ENCODE peak calls at places on chromosomes 6 and 20, in seven cellular contexts. X is HepG2, N is psoas muscle, G is brain microvascular endothelial cell, T is osteoblast, U is right cardiac atrium, E is left lung. D is an unnamed sample.

GRCh38 chr6:143039548-143039947 is 21.1 kb upstream of the AIG1 start:
- DNase-seq in T (no peak), E (no peak), N (no peak), X (no peak), G (no peak), U (no peak), D (no peak)

GRCh38 chr6:38453302-38453701 is 186.4 kb downstream of the BTBD9 start:
- DNase-seq in X (no peak), N (no peak), T (no peak), E (no peak), G (no peak), U (no peak), D (no peak)

GRCh38 chr6:150211700-150212615 is 69.1 kb downstream of the PPP1R14C start:
- DNase-seq in G (no peak), U (no peak), T (no peak), E (no peak), N (no peak), X (no peak), D (no peak)

GRCh38 chr6:99618649-99619408 is 12.2 kb downstream of the PRDM13 start:
- DNase-seq in G (no peak), X (no peak), E (no peak), T (no peak), U (peak), N (no peak), D (no peak)

GRCh38 chr20:56391596-56392281 is at the start of gene AURKA:
- DNase-seq in X (peak), G (no peak), T (peak), E (no peak), U (no peak), N (no peak), D (no peak)

GRCh38 chr6:79546186-79546585 is 9.0 kb upstream of the LCA5 start:
- DNase-seq in U (no peak), E (no peak), T (no peak), N (no peak), G (no peak), X (no peak), D (no peak)

GRCh38 chr20:43231829-43232228 is 42.1 kb upstream of the PTPRT start:
- DNase-seq in N (no peak), X (no peak), U (no peak), E (no peak), T (no peak), G (no peak), D (no peak)

GRCh38 chr6:16345449-16346330 is 107.3 kb downstream of the GMPR start:
- DNase-seq in X (peak), U (no peak), E (no peak), T (peak), G (peak), N (peak), D (no peak)

GRCh38 chr6:131651782-131652181 is 14.7 kb downstream of the ENPP3 start:
- DNase-seq in U (no peak), E (no peak), X (no peak), G (no peak), T (no peak), N (no peak), D (no peak)

GRCh38 chr6:27547157-27548075 is 74.5 kb upstream of the ZNF184 start:
- DNase-seq in X (peak), G (peak), N (no peak), E (no peak), U (no peak), T (no peak), D (no peak)

GRCh38 chr20:38307371-38308046 is 3.6 kb downstream of the BPI start:
- DNase-seq in G (peak), U (no peak), X (no peak), E (no peak), T (no peak), N (no peak), D (no peak)

GRCh38 chr6:56745081-56745480 is 102.4 kb upstream of the DST start:
- DNase-seq in G (no peak), T (no peak), E (no peak), N (no peak), X (no peak), U (no peak), D (no peak)

GRCh38 chr6:108260126-108260808 is 573 bp downstream of the SNX3 start:
- DNase-seq in U (no peak), X (no peak), E (peak), N (no peak), G (peak), T (peak), D (peak)

GRCh38 chr6:16205377-16206144 is 32.8 kb upstream of the GMPR start:
- DNase-seq in G (peak), X (no peak), U (no peak), E (no peak), N (no peak), T (peak), D (no peak)

GRCh38 chr6:97215157-97215769 is 67.8 kb downstream of the MMS22L start:
- DNase-seq in X (peak), N (no peak), E (peak), U (no peak), T (peak), G (peak), D (no peak)

GRCh38 chr6:90458353-90459224 is 128.3 kb downstream of the MAP3K7 start:
- DNase-seq in U (peak), E (no peak), X (no peak), T (peak), N (no peak), G (no peak), D (no peak)

GRCh38 chr6:77457720-77458349 is 5.5 kb downstream of the HTR1B start:
- DNase-seq in N (peak), E (peak), U (peak), X (peak), T (peak), G (peak), D (peak)

GRCh38 chr20:34312024-34312460 is 8.9 kb upstream of the AHCY start:
- DNase-seq in E (no peak), T (no peak), N (no peak), U (no peak), X (no peak), G (no peak), D (no peak)

GRCh38 chr6:109515781-109516409 is 32.9 kb upstream of the ZBTB24 start:
- DNase-seq in U (no peak), E (no peak), G (peak), X (no peak), T (no peak), N (no peak), D (no peak)

GRCh38 chr20:61249626-61250025 is 2.4 kb upstream of the CDH4 start:
- DNase-seq in N (no peak), T (no peak), E (no peak), U (no peak), G (no peak), X (no peak), D (no peak)

GRCh38 chr20:62900692-62901584 is 25.4 kb downstream of the DIDO1 start:
- DNase-seq in T (peak), G (no peak), E (no peak), U (no peak), N (no peak), X (peak), D (no peak)

GRCh38 chr6:56902551-56903464 is 52.1 kb upstream of the BEND6 start:
- DNase-seq in U (no peak), E (no peak), T (no peak), G (peak), N (no peak), X (peak), D (no peak)

GRCh38 chr6:105988321-105988720 is 97.8 kb upstream of the PRDM1 start:
- DNase-seq in X (no peak), G (no peak), T (no peak), E (no peak), U (no peak), N (no peak), D (no peak)

GRCh38 chr6:117629119-117629518 is 26.8 kb upstream of the GOPC start:
- DNase-seq in U (no peak), T (no peak), X (no peak), E (no peak), G (no peak), N (no peak), D (no peak)

GRCh38 chr20:39302312-39302711 is 340.2 kb downstream of the DHX35 start:
- DNase-seq in E (no peak), G (no peak), X (no peak), U (no peak), N (no peak), T (no peak), D (no peak)

GRCh38 chr20:61499859-61500258 is 247.8 kb downstream of the CDH4 start:
- DNase-seq in E (no peak), X (no peak), U (no peak), N (no peak), G (no peak), T (no peak), D (no peak)

GRCh38 chr6:74598473-74599393 is 607.1 kb downstream of the COL12A1 start:
- DNase-seq in T (peak), N (no peak), E (no peak), G (no peak), U (no peak), X (no peak), D (no peak)

GRCh38 chr6:36025932-36026327 is 1.5 kb upstream of the SLC26A8 start:
- DNase-seq in X (peak), G (peak), E (no peak), N (no peak), U (no peak), T (peak), D (no peak)

GRCh38 chr20:5862703-5863039 is 87.7 kb downstream of the TRMT6 start:
- DNase-seq in E (no peak), T (no peak), U (no peak), X (no peak), N (no peak), G (no peak), D (no peak)

GRCh38 chr6:81981812-81982211 is 229.3 kb upstream of the TENT5A start:
- DNase-seq in T (no peak), G (peak), N (no peak), U (no peak), X (no peak), E (no peak), D (no peak)

GRCh38 chr6:131116755-131117360 is 18.4 kb upstream of the AKAP7 start:
- DNase-seq in E (no peak), G (peak), N (no peak), U (no peak), T (peak), X (peak), D (no peak)

GRCh38 chr6:169254456-169255316 is 1.0 kb upstream of the THBS2 start:
- DNase-seq in T (peak), N (no peak), E (no peak), G (no peak), U (no peak), X (no peak), D (peak)

GRCh38 chr6:169252805-169253189 is 849 bp downstream of the THBS2 start:
- DNase-seq in T (peak), X (no peak), N (no peak), E (no peak), U (no peak), G (no peak), D (peak)

GRCh38 chr6:169251822-169252804 is 1.5 kb downstream of the THBS2 start:
- DNase-seq in U (no peak), T (peak), N (no peak), E (no peak), X (no peak), G (no peak), D (no peak)

GRCh38 chr6:169253341-169253740 is 305 bp downstream of the THBS2 start:
- DNase-seq in E (no peak), N (no peak), G (no peak), X (no peak), U (no peak), T (peak), D (peak)

DNA sequence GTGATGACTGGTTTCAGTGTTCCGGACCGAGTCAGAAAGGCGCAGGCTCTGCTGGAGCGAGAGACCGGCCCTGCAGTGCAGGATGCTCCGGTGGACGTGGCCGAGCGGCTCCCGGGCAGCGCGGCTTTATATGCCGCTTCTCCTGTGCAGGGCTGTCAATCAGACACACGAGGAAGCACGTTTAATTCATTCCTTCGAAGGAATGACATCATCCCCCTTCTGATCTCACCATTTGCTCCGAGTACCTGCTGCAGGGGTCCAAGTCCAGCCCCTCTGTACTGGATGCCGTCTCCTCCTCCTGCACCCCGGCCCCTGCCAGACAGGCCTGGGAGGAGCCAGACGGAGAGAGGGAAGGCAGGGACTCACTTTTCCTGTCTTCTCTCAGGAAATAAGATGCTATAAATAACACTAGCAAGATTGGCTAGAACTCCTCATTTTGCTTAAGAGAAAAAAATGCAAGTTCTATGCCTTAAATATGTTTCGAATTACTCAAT is at the start of gene THBS2:
- DNase-seq in E (peak), U (peak), T (peak), G (peak), X (no peak), N (peak), D (peak)
- H3K4me3 ChIP-seq in E (peak), U (peak), T (peak), G (peak), X (no peak), N (peak), D (peak)

GRCh38 chr6:28808383-28808782 is 115.4 kb downstream of the TRIM27 start:
- DNase-seq in G (no peak), U (no peak), T (no peak), N (no peak), X (no peak), E (no peak), D (no peak)

GRCh38 chr6:28803337-28803709 is 120.5 kb downstream of the TRIM27 start:
- DNase-seq in X (no peak), T (no peak), G (no peak), E (no peak), N (no peak), U (no peak), D (no peak)

GRCh38 chr6:28807682-28808280 is 116.0 kb downstream of the TRIM27 start:
- DNase-seq in G (peak), U (no peak), N (no peak), T (no peak), E (no peak), X (peak), D (no peak)

GRCh38 chr6:28802417-28803336 is 121.1 kb downstream of the TRIM27 start:
- DNase-seq in G (peak), T (peak), E (no peak), X (peak), U (no peak), N (no peak), D (no peak)
- H3K4me3 ChIP-seq in G (no peak), T (no peak), E (no peak), X (peak), U (no peak), N (no peak), D (no peak)

GRCh38 chr6:161434331-161434730 is 160.5 kb upstream of the AGPAT4 start:
- DNase-seq in X (no peak), N (no peak), U (no peak), T (peak), G (no peak), E (no peak), D (no peak)
- H3K4me3 ChIP-seq in X (no peak), N (peak), U (no peak), T (no peak), G (no peak), E (no peak), D (no peak)

GRCh38 chr6:40586800-40587201 is 363 bp downstream of the LRFN2 start:
- DNase-seq in U (no peak), T (no peak), N (no peak), X (no peak), E (no peak), G (no peak), D (no peak)
- H3K4me3 ChIP-seq in U (peak), T (no peak), N (peak), X (no peak), E (peak), G (no peak), D (no peak)

DNA sequence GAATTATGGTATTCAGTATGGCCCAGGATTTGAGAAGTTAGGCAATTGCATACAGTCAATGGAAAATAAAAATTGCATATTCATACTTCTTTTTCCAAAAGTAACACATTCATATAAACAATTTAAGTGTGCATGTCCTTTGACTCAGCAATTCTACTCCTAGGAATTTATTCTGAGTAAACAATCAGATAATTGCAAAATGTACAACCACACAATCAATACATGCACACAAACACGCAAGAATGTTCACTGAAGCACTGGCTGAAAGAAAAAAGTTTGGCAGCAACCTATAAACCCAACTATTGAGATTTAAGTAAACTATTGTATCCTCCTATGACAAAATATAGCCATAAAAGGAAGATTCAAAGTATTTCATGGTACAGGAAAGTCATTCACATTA is 1.6 kb downstream of the CYP39A1 start:
- DNase-seq in N (no peak), E (no peak), T (no peak), G (no peak), U (no peak), X (no peak), D (no peak)
- H3K4me3 ChIP-seq in N (peak), E (peak), T (no peak), G (no peak), U (no peak), X (no peak), D (no peak)

GRCh38 chr6:137488736-137489409 is 5.3 kb downstream of the OLIG3 start:
- DNase-seq in X (no peak), G (no peak), U (no peak), E (no peak), N (no peak), T (no peak), D (no peak)
- H3K4me3 ChIP-seq in X (no peak), G (no peak), U (peak), E (no peak), N (peak), T (no peak), D (no peak)

DNA sequence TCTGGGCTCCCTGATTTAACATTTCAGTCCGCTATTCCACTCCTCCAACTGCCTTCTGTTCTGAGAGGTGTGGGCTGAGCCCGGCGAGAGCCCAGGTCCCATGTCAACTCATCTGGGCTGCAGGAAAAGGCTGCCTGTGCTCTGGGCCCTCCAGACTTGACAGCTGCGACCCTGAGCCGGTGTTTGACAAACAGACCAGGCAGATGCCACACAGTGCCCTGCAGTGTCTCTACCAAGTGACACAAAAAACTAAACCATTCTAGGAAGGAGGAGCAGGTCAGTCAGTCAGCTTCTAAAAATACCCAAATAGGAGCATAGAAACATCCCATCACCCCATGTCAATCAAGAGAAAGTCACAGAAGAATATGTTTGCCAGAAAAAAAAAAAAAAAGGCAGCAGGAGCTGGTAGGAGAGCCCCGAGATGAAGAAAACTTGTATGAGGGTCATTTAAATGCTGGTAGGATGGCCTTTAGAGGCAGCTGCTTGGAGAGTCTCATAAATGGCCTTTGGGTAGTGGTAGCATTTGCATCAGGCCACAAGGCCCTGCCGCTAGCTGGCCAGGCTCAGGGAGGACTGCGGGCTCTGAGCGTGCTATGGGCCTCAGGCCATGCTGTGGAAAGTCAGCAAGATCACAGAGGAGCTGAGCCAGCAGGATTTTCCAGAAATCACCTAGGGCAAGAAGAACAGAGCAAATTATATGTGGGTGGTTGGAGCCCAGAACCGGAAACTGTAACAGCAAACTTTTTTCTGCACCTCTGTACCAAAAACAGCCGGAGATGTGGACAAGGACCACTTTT is 36.6 kb upstream of the GFOD1 start:
- DNase-seq in T (peak), G (no peak), X (no peak), E (no peak), N (no peak), U (no peak), D (no peak)
- H3K4me3 ChIP-seq in T (no peak), G (no peak), X (no peak), E (no peak), N (peak), U (no peak), D (no peak)

GRCh38 chr6:152697634-152698033 is at the start of gene MYCT1:
- DNase-seq in N (no peak), T (no peak), E (no peak), U (no peak), G (no peak), X (no peak), D (no peak)
- H3K4me3 ChIP-seq in N (peak), T (no peak), E (peak), U (peak), G (no peak), X (no peak), D (no peak)

D was measured in lower leg skin.